ENCODE peak calls at places on chromosomes 1 and 21, in four cellular contexts. F is ovary, K is tibial artery, A is stomach. U is an unnamed sample.
A peak's percentile ranks its signal among the peaks of the same experiment; 100 is the strongest.

GRCh38 chr1:58062635-58063034 is 483.9 kb downstream of the OMA1 start:
- DNase-seq in F (no peak), K (no peak), A (no peak), U (no peak)

GRCh38 chr1:47575855-47576757 is 138.3 kb downstream of the FOXD2 start:
- DNase-seq in F (no peak), K (no peak), A (no peak), U (no peak)

GRCh38 chr21:36909901-36910561 is 56.4 kb downstream of the HLCS start:
- DNase-seq in F (no peak), K (no peak), A (no peak), U (no peak)

GRCh38 chr1:244801246-244801645 is 34.2 kb upstream of the COX20 start:
- DNase-seq in F (no peak), K (no peak), A (peak; percentile 43), U (no peak)

GRCh38 chr1:167262820-167263219 is 42.1 kb downstream of the POU2F1 start:
- DNase-seq in F (no peak), K (no peak), A (no peak), U (no peak)

GRCh38 chr1:201493757-201494617 is 12.9 kb downstream of the CSRP1 start:
- DNase-seq in F (peak; percentile 79), K (no peak), A (peak; percentile 61), U (no peak)

GRCh38 chr21:14900611-14901010 is 164.2 kb downstream of the NRIP1 start:
- DNase-seq in F (no peak), K (no peak), A (no peak), U (no peak)

GRCh38 chr1:245894843-245895242 is 612.2 kb downstream of the SMYD3 start:
- DNase-seq in F (no peak), K (no peak), A (no peak), U (no peak)

GRCh38 chr21:42279341-42279871 is 35.8 kb downstream of the TFF3 start:
- DNase-seq in F (no peak), K (no peak), A (no peak), U (no peak)

GRCh38 chr1:147243228-147243685 is 773 bp downstream of the CHD1L start:
- DNase-seq in F (no peak), K (peak; percentile 46), A (no peak), U (peak; percentile 73)

DNA sequence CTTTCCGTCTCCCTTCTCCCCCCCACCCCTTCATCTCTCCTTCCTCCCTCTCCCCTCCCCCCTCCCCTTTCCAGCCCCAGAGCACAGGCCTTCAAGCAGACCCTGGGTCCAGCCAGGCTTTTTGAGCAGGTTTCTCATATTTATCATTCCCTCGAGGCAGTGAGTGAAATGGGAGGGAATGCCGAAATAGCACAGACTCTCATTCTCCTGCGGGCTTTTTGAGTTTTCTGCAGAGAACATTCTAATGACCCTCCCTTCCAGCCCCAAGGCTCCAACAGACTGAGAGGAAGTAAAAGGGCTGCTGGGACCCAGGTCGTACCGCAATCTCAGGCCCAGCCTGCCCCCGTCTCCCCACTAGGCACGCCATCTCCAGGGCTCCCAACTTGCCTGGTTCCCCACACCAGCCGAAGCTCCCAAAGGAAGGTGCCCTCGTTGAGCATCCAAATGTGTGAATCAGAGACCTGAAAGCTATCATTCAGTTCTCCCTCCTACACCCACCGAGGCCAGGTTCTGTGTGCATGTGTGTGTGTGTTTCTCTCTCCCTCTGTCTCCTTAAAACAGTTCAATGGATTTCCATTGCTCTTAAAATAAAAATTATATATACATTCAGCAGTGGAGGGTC is 22.3 kb downstream of the ACTA1 start:
- DNase-seq in F (no peak), K (no peak), A (no peak), U (no peak)
- H3K27ac ChIP-seq in F (no peak overlapping the region), K (peak overlapping the region; percentile 72), A (no peak overlapping the region), U (no peak overlapping the region)

DNA sequence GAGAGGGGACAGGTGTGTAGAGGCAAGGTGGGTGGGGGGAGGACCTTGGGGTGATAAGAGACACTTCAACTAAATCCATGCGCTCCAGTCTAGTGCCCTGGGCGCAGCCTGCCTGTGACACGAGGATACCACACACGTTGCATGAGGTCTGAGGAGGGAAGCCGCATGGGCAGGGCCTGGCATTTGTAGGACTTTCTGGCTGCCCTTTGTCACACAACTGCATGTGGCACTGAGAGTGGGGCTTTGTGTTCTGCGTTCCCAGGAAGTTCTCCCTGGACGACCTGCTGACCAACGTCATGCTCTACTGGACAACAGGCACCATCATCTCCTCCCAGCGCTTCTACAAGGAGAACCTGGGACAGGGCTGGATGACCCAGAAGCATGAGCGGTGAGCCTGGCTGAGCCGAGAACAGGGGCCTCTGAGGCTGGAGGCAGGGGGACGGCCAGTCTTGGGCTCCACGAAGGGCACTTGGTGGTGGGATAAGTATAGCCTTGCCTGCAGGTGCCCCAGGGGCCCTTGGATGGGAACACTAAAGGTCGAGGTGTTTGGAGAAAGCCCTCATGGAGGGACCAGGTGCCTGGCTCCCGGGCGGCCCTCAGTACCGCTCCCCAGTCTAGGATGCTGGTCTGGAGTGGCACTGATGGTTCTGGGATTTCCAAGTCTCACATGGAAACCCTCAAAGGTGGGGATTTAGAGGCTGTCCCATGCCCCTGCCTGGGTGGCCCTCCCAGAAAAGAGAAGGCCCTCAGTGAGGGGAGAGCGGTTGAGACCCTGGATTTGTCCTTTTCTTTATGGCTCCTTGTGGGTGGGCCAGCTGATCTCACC is 34.5 kb downstream of the EPHX1 start:
- DNase-seq in F (no peak), K (no peak), A (no peak), U (peak; percentile 38)
- H3K27ac ChIP-seq in F (no peak overlapping the region), K (no peak overlapping the region), A (peak overlapping the region; percentile 40), U (no peak overlapping the region)

DNA sequence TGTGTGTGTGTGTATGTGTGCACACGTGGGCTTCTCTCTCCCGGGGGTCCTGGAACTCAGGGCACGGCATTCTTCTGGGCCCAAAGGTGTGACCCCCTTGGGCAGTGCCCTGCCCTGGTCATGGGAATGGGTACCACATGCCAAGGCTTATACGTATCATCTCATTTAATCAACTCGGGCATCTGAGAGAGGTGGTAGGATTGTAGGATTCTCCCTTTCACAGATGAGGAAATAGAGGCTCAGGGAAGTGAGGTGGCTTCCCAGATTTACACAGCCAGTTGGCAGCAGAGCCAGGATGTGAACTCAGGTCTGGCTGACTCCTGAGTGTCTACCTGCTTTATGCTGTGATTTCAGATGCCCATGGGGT is 15.2 kb downstream of the MYOM3 start:
- DNase-seq in F (no peak), K (no peak), A (no peak), U (no peak)
- H3K27ac ChIP-seq in F (no peak overlapping the region), K (no peak overlapping the region), A (no peak overlapping the region), U (no peak overlapping the region)

DNA sequence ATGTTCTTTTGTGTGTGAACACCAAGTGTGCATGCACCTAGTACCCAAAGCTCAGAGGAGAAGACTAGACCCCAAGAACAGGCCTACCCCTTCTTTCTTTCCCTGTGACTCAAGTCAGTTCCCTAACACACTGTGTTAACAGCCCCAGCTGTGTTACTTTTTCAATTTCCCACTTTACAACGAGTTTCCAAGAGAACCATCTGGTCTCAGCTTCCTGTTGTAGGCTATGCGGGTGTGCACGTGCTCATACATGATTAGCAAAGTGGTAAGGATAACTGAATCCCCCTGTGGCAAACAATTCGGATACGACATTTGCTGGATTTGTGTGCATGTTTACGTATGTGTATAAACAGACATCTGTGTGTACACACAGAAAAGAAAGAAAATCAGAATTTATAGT is 17.9 kb downstream of the IFNAR2 start:
- DNase-seq in F (no peak), K (no peak), A (no peak), U (no peak)
- H3K27ac ChIP-seq in F (no peak overlapping the region), K (no peak overlapping the region), A (no peak overlapping the region), U (no peak overlapping the region)

GRCh38 chr1:232627645-232628334 is 2.1 kb downstream of the SIPA1L2 start:
- DNase-seq in F (no peak), K (no peak), A (no peak), U (no peak)
- H3K27ac ChIP-seq in F (no peak overlapping the region), K (no peak overlapping the region), A (no peak overlapping the region), U (no peak overlapping the region)

U was measured in aorta.